ENCODE peak calls at places on chromosomes 7 and 10, in ten cellular contexts. J is WERI-Rb-1, B is foreskin fibroblast, L is HCT116, H is progenitor cell of endocrine pancreas, Q is IMR-90, N is K562, K is bronchial epithelial cell, C is lower leg skin, M is fibroblast of pulmonary artery. Z is an unnamed sample.

GRCh38 chr7:143884276-143884977 is 17.5 kb downstream of the TCAF1 start:
- DNase-seq in L (no peak), J (no peak), B (peak), N (peak), M (no peak), H (no peak), K (no peak), C (no peak), Q (no peak), Z (no peak)

GRCh38 chr7:107596881-107597581 is 17.0 kb downstream of the BCAP29 start:
- DNase-seq in H (no peak), L (no peak), J (no peak), M (peak), C (no peak), Q (no peak), K (no peak), N (no peak), B (peak), Z (peak)

GRCh38 chr7:8389898-8390642 is 43.3 kb upstream of the NXPH1 start:
- DNase-seq in M (no peak), H (peak), C (no peak), B (no peak), N (peak), J (no peak), L (peak), Q (no peak), K (no peak), Z (peak)

GRCh38 chr7:21944616-21945373 is 904 bp downstream of the CDCA7L start:
- DNase-seq in K (peak), L (peak), J (peak), H (peak), B (peak), N (no peak), Q (peak), C (peak), M (no peak), Z (peak)

GRCh38 chr10:86970152-86970886 is 2.0 kb downstream of the ADIRF start:
- DNase-seq in N (no peak), H (no peak), K (no peak), J (no peak), C (peak), M (no peak), Q (peak), B (peak), L (peak), Z (peak)

GRCh38 chr7:66921396-66921917 is 432 bp downstream of the TMEM248 start:
- DNase-seq in J (no peak), K (peak), Q (peak), H (no peak), L (no peak), M (peak), N (no peak), B (peak), C (peak), Z (peak)

GRCh38 chr10:77877461-77878344 is 48.9 kb downstream of the DLG5 start:
- DNase-seq in C (no peak), B (peak), K (peak), J (peak), N (peak), M (peak), H (no peak), L (no peak), Q (peak), Z (peak)

GRCh38 chr10:115844592-115844991 is 428.4 kb downstream of the GFRA1 start:
- DNase-seq in N (no peak), Q (no peak), H (no peak), B (no peak), J (no peak), M (peak), L (no peak), C (no peak), K (no peak), Z (no peak)

GRCh38 chr10:70494966-70495365 is 16.4 kb downstream of the PALD1 start:
- DNase-seq in H (no peak), C (no peak), K (no peak), Q (no peak), L (no peak), B (peak), M (no peak), N (no peak), J (no peak), Z (no peak)

GRCh38 chr10:11870461-11870780 is 47.3 kb downstream of the PROSER2 start:
- DNase-seq in H (no peak), B (no peak), N (no peak), M (no peak), C (no peak), Q (no peak), K (no peak), J (no peak), L (no peak), Z (no peak)
- TF ChIP-seq CTCF in H (no peak), B (no peak), N (no peak), M (no peak), C (no peak), Q (no peak), K (no peak), J (no peak), L (no peak), Z (no peak)

GRCh38 chr7:93092757-93093370 is 24.9 kb downstream of the SAMD9 start:
- DNase-seq in M (peak), H (no peak), J (no peak), B (peak), N (no peak), K (peak), C (no peak), L (peak), Q (peak), Z (peak)
- TF ChIP-seq CTCF in M (peak), H (peak), J (peak), B (peak), N (peak), K (peak), C (no peak), L (peak), Q (peak), Z (peak)

GRCh38 chr7:130793855-130794618 is 60.0 kb upstream of the KLF14 start:
- DNase-seq in K (peak), L (peak), B (peak), J (no peak), Q (peak), N (no peak), M (peak), H (no peak), C (no peak), Z (peak)
- TF ChIP-seq CTCF in K (no peak), L (peak), B (peak), J (no peak), Q (peak), N (peak), M (peak), H (no peak), C (no peak), Z (no peak)

GRCh38 chr7:127047521-127047920 is 205.2 kb downstream of the GRM8 start:
- DNase-seq in B (no peak), M (no peak), Q (no peak), H (no peak), N (no peak), J (no peak), L (no peak), C (no peak), K (peak), Z (no peak)
- TF ChIP-seq CTCF in B (no peak), M (no peak), Q (no peak), H (no peak), N (no peak), J (no peak), L (no peak), C (no peak), K (no peak), Z (no peak)